ENCODE peak calls at places on chromosome 18, in ten cellular contexts. H, Y, V, I, T, Z, K, G, S and X are unnamed samples.

GRCh38 chr18:34729264-34729663 is 19.2 kb downstream of the DTNA start:
- DNase-seq in H (no peak), Y (no peak), V (no peak), I (no peak), T (no peak), Z (no peak), K (no peak), G (no peak), S (peak), X (no peak)

GRCh38 chr18:48475635-48476549 is 62.9 kb upstream of the CTIF start:
- DNase-seq in H (peak), Y (peak), V (peak), I (peak), T (no peak), Z (no peak), K (no peak), G (peak), S (peak), X (peak)

GRCh38 chr18:42882146-42882545 is 233.3 kb downstream of the RIT2 start:
- DNase-seq in H (no peak), Y (peak), V (no peak), I (no peak), T (no peak), Z (no peak), K (no peak), G (no peak), S (no peak), X (no peak)

GRCh38 chr18:6948656-6949055 is 168.9 kb downstream of the LAMA1 start:
- DNase-seq in H (no peak), Y (no peak), V (no peak), I (no peak), T (no peak), Z (no peak), K (no peak), G (no peak), S (no peak), X (no peak)

GRCh38 chr18:53534203-53534602 is 690.3 kb downstream of the MBD2 start:
- DNase-seq in H (no peak), Y (no peak), V (no peak), I (peak), T (no peak), Z (no peak), K (no peak), G (no peak), S (no peak), X (no peak)

GRCh38 chr18:59846814-59847490 is 52.8 kb upstream of the PMAIP1 start:
- DNase-seq in H (no peak), Y (no peak), V (no peak), I (peak), T (no peak), Z (no peak), K (no peak), G (peak), S (peak), X (no peak)

GRCh38 chr18:67463829-67464228 is 52.7 kb downstream of the DSEL start:
- DNase-seq in H (no peak), Y (no peak), V (no peak), I (no peak), T (no peak), Z (no peak), K (no peak), G (no peak), S (peak), X (no peak)

GRCh38 chr18:10524507-10525425 is 1.1 kb upstream of the NAPG start:
- DNase-seq in H (no peak), Y (no peak), V (peak), I (no peak), T (no peak), Z (no peak), K (no peak), G (peak), S (no peak), X (peak)

GRCh38 chr18:31738460-31739407 is 21.9 kb downstream of the SLC25A52 start:
- DNase-seq in H (no peak), Y (no peak), V (no peak), I (no peak), T (no peak), Z (no peak), K (no peak), G (no peak), S (no peak), X (no peak)

GRCh38 chr18:57819671-57820460 is 16.8 kb upstream of the ATP8B1 start:
- DNase-seq in H (no peak), Y (peak), V (peak), I (no peak), T (peak), Z (no peak), K (peak), G (peak), S (peak), X (no peak)

DNA sequence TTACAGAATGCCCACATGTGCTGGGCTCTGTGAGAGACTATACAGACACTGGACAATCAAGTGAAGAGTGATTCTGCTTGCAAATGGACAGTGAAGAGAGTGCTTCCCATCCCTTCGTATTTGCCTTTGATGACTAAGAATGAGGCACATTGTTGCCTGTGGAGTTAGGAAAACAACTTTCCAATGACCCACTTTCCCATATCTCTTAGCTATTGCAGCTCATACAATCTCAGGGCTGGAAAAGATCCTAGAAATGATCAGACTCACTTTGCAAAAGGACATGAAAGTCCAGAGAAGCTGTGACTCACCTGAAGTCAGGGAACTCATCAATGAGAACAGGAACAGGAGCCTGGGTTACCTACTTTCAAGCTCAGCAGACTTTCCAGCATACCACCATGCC is 440.5 kb upstream of the TCF4 start:
- DNase-seq in H (no peak), Y (peak), V (no peak), I (no peak), T (no peak), Z (no peak), K (no peak), G (peak), S (no peak), X (peak)
- H3K4me3 ChIP-seq in H (no peak), Y (no peak), V (no peak), I (no peak), T (no peak), Z (no peak), K (no peak), G (no peak), S (no peak), X (no peak)

GRCh38 chr18:50817898-50818250 is 1.9 kb downstream of the MRO start:
- DNase-seq in H (no peak), Y (peak), V (no peak), I (no peak), T (no peak), Z (no peak), K (no peak), G (no peak), S (no peak), X (peak)

GRCh38 chr18:50816767-50817166 is 3.0 kb downstream of the MRO start:
- DNase-seq in H (no peak), Y (no peak), V (no peak), I (no peak), T (no peak), Z (no peak), K (no peak), G (no peak), S (no peak), X (no peak)

GRCh38 chr18:50819727-50820378 is at the start of gene MRO:
- DNase-seq in H (peak), Y (peak), V (peak), I (peak), T (peak), Z (peak), K (no peak), G (peak), S (peak), X (peak)

GRCh38 chr18:50819027-50819726 is 639 bp downstream of the MRO start:
- DNase-seq in H (peak), Y (no peak), V (peak), I (no peak), T (no peak), Z (no peak), K (no peak), G (peak), S (peak), X (no peak)

GRCh38 chr18:50820901-50821520 is 1.2 kb upstream of the MRO start:
- DNase-seq in H (no peak), Y (no peak), V (no peak), I (peak), T (no peak), Z (no peak), K (no peak), G (no peak), S (no peak), X (no peak)
- H3K4me3 ChIP-seq in H (no peak), Y (no peak), V (no peak), I (peak), T (no peak), Z (no peak), K (no peak), G (no peak), S (no peak), X (no peak)

DNA sequence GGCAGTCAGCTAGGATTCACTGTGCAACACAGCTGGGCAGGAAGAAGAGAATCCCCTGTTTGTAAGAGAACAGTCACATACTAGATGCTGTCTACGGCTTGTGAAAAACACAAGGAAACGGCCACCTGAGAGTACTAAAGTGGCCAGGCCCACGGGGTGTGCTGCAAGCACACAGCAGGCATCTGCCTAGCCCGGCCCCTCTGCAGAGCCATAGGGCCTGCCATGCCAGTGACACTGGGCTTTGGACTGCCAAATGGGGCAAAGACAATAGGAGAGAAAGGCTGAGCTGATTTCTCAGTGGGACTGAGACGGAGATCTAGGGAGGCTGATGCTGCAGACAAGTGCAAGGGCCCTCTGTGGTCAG is 10.3 kb downstream of the TUBB6 start:
- DNase-seq in H (no peak), Y (no peak), V (no peak), I (no peak), T (no peak), Z (peak), K (no peak), G (no peak), S (peak), X (no peak)
- H3K4me3 ChIP-seq in H (no peak), Y (no peak), V (no peak), I (no peak), T (no peak), Z (no peak), K (no peak), G (no peak), S (no peak), X (no peak)

GRCh38 chr18:5282770-5283169 is 12.8 kb downstream of the ZBTB14 start:
- DNase-seq in H (no peak), Y (no peak), V (no peak), I (no peak), T (no peak), Z (no peak), K (no peak), G (no peak), S (no peak), X (no peak)

GRCh38 chr18:5285326-5285725 is 10.2 kb downstream of the ZBTB14 start:
- DNase-seq in H (no peak), Y (peak), V (no peak), I (no peak), T (no peak), Z (no peak), K (no peak), G (no peak), S (no peak), X (no peak)

GRCh38 chr18:5286525-5286924 is 9.0 kb downstream of the ZBTB14 start:
- DNase-seq in H (no peak), Y (no peak), V (no peak), I (no peak), T (no peak), Z (no peak), K (no peak), G (no peak), S (no peak), X (no peak)

GRCh38 chr18:5287854-5288253 is 7.7 kb downstream of the ZBTB14 start:
- DNase-seq in H (no peak), Y (no peak), V (no peak), I (no peak), T (no peak), Z (no peak), K (no peak), G (no peak), S (no peak), X (no peak)

DNA sequence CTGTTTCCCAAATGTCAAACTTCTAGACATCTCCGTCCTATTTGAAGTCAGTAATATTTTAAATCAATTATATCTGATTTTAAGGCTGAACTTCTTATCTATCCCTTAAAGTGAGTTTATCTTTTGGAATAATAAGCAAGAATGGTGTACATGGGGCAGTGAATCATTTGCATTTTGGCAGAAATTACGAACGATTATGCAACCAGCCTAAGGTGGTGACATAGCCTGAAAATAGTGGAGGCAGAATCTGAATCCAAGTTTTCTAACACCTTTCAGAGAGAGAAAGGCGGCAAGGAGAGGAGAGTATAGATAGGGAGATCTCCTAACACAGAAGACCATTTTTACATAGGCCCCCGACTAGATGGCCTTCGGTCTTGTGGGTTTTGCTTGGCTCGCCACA is 10.7 kb downstream of the ZBTB14 start:
- DNase-seq in H (no peak), Y (no peak), V (no peak), I (no peak), T (no peak), Z (no peak), K (no peak), G (no peak), S (no peak), X (no peak)
- H3K4me3 ChIP-seq in H (no peak), Y (no peak), V (no peak), I (no peak), T (no peak), Z (no peak), K (no peak), G (no peak), S (no peak), X (no peak)

GRCh38 chr18:79644666-79645057 is 34.9 kb upstream of the CTDP1 start:
- DNase-seq in H (no peak), Y (no peak), V (no peak), I (no peak), T (no peak), Z (no peak), K (no peak), G (no peak), S (no peak), X (no peak)
- H3K4me3 ChIP-seq in H (no peak), Y (no peak), V (no peak), I (no peak), T (no peak), Z (no peak), K (no peak), G (no peak), S (no peak), X (no peak)

GRCh38 chr18:24428709-24429108 is 2.2 kb downstream of the IMPACT start:
- DNase-seq in H (no peak), Y (no peak), V (no peak), I (no peak), T (no peak), Z (no peak), K (no peak), G (no peak), S (no peak), X (no peak)
- H3K4me3 ChIP-seq in H (no peak), Y (no peak), V (no peak), I (no peak), T (no peak), Z (no peak), K (no peak), G (peak), S (no peak), X (no peak)

GRCh38 chr18:22170421-22171262 is 1.3 kb downstream of the GATA6 start:
- DNase-seq in H (peak), Y (no peak), V (peak), I (no peak), T (peak), Z (peak), K (no peak), G (peak), S (peak), X (no peak)
- H3K4me3 ChIP-seq in H (peak), Y (peak), V (peak), I (no peak), T (peak), Z (peak), K (peak), G (peak), S (peak), X (peak)

DNA sequence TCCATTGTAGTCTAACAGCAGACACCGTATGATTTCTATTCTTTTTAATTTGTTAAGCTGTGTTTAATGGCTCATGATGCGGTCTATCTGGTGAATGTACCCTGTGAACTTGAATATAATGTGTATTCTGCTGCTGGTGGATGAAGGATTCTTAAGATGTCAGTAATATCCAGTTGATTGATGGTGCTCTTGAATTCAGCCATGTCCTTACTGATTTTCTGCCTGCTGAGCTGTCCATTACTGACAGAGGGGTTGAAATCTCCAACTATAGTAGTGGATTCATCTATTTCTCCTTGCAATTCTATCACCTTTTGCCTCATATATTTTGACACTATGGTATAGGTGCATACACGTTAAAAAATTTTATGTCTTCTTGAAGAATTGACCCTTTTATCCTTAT is 373.3 kb upstream of the RAB12 start:
- DNase-seq in H (no peak), Y (no peak), V (no peak), I (no peak), T (no peak), Z (no peak), K (no peak), G (no peak), S (no peak), X (no peak)
- H3K4me3 ChIP-seq in H (no peak), Y (no peak), V (no peak), I (no peak), T (no peak), Z (no peak), K (no peak), G (no peak), S (peak), X (no peak)

GRCh38 chr18:76522104-76522503 is 27.1 kb upstream of the ZNF516 start:
- DNase-seq in H (peak), Y (no peak), V (no peak), I (no peak), T (peak), Z (peak), K (no peak), G (no peak), S (peak), X (no peak)

GRCh38 chr18:76521367-76521766 is 26.3 kb upstream of the ZNF516 start:
- DNase-seq in H (no peak), Y (no peak), V (no peak), I (no peak), T (no peak), Z (no peak), K (no peak), G (no peak), S (no peak), X (no peak)

GRCh38 chr18:76519156-76519549 is 24.1 kb upstream of the ZNF516 start:
- DNase-seq in H (no peak), Y (no peak), V (no peak), I (no peak), T (no peak), Z (no peak), K (no peak), G (no peak), S (peak), X (no peak)

GRCh38 chr18:76518073-76518472 is 23.0 kb upstream of the ZNF516 start:
- DNase-seq in H (no peak), Y (no peak), V (no peak), I (no peak), T (no peak), Z (no peak), K (no peak), G (no peak), S (no peak), X (no peak)

DNA sequence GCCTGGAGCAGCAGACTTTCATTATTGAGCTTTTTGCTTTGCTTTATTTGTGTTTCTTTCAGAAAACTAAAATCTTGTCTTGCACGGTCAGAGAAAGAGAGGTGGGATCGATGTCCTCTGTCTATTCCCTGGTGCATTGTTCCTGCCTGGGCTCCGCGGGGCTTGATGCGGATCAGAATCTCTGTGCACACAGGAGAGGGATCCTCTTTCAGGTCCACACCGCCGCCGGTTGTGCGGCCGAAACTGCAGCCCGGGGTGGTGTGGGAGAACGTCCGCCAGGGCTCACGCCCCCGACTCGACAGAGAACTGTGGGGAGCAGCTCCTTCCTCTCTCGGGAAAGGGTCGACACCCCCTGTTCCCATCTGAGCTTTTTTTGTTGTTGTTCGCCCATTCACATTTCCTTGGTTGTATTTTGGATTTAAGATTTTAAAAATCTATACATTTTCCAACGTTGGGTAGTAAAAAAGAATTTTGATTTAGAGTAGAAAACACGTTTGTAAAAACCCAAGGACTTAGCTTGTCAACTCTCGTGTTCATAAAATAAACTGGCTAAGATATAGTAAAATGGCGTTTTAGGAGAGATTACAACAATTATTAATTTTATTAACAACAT is 23.6 kb upstream of the ZNF516 start:
- DNase-seq in H (peak), Y (no peak), V (peak), I (no peak), T (peak), Z (peak), K (no peak), G (no peak), S (peak), X (no peak)
- H3K4me3 ChIP-seq in H (peak), Y (peak), V (peak), I (no peak), T (no peak), Z (no peak), K (no peak), G (no peak), S (peak), X (peak)

GRCh38 chr18:23542471-23542870 is 39.2 kb downstream of the RMC1 start:
- DNase-seq in H (no peak), Y (no peak), V (no peak), I (no peak), T (no peak), Z (no peak), K (no peak), G (no peak), S (no peak), X (no peak)
- H3K4me3 ChIP-seq in H (no peak), Y (no peak), V (no peak), I (no peak), T (no peak), Z (no peak), K (no peak), G (no peak), S (no peak), X (no peak)